ENCODE peak calls at places on chromosomes 4 and X, in five cellular contexts. Y is HepG2, F is HCT116, X is upper lobe of left lung, T is K562. Q is an unnamed sample.

GRCh38 chr4:3871881-3872833 is 106.0 kb downstream of the ADRA2C start:
- ATAC-seq in T (no peak), F (no peak), Y (no peak), X (no peak), Q (no peak)

GRCh38 chr4:40305329-40306193 is 29.6 kb upstream of the CHRNA9 start:
- ATAC-seq in X (no peak), Y (no peak), F (no peak), T (no peak), Q (no peak)

GRCh38 chr4:142875117-142875516 is 29.0 kb upstream of the INPP4B start:
- ATAC-seq in T (no peak), Y (peak; percentile 78), X (no peak), F (peak; percentile 60), Q (no peak)

GRCh38 chr4:1113311-1114009 is at the start of gene RNF212:
- ATAC-seq in F (no peak), T (no peak), X (no peak), Y (no peak), Q (peak; percentile 60)

GRCh38 chr4:25658777-25659176 is 3.1 kb downstream of the SLC34A2 start:
- ATAC-seq in F (no peak), T (no peak), Y (no peak), X (no peak), Q (no peak)

GRCh38 chr4:184856277-184856609 is 30.5 kb upstream of the ACSL1 start:
- ATAC-seq in F (no peak), Y (no peak), X (no peak), T (no peak), Q (peak; percentile 31)

GRCh38 chr4:95516528-95517011 is 32.2 kb downstream of the UNC5C start:
- ATAC-seq in Y (no peak), X (no peak), T (no peak), F (no peak), Q (no peak)

GRCh38 chr4:156472624-156473023 is 499.0 kb downstream of the PDGFC start:
- ATAC-seq in X (no peak), T (no peak), Y (no peak), F (no peak), Q (no peak)

GRCh38 chr4:71231073-71231752 is 107.6 kb upstream of the SLC4A4 start:
- ATAC-seq in F (no peak), X (peak; percentile 94), Y (peak; percentile 71), T (no peak), Q (peak; percentile 55)

GRCh38 chr4:119337010-119337409 is 15.1 kb upstream of the FABP2 start:
- ATAC-seq in X (peak; percentile 46), Y (no peak), T (no peak), F (no peak), Q (peak; percentile 54)

GRCh38 chr4:153514001-153514526 is 47.9 kb downstream of the TMEM131L start:
- ATAC-seq in T (no peak), F (peak; percentile 77), Y (no peak), X (no peak), Q (peak; percentile 32)

GRCh38 chr4:118803253-118803652 is 32.7 kb downstream of the SEC24D start:
- ATAC-seq in X (no peak), F (no peak), T (no peak), Y (no peak), Q (no peak)

GRCh38 chrX:52923781-52924241 is 26.7 kb downstream of the FAM156B start:
- ATAC-seq in Y (no peak), X (no peak), T (no peak), F (no peak), Q (no peak)

GRCh38 chr4:9904976-9905587 is 116.2 kb downstream of the SLC2A9 start:
- ATAC-seq in X (no peak), T (no peak), Y (no peak), F (no peak), Q (no peak)

GRCh38 chrX:10259716-10260115 is 102.9 kb downstream of the CLCN4 start:
- ATAC-seq in Y (no peak), F (no peak), X (no peak), T (no peak), Q (no peak)

GRCh38 chr4:150540959-150541360 is 41.0 kb upstream of the MAB21L2 start:
- ATAC-seq in X (no peak), F (no peak), Y (no peak), T (peak; percentile 74), Q (no peak)

GRCh38 chr4:158871050-158871724 is 102.4 kb downstream of the FNIP2 start:
- ATAC-seq in F (no peak), X (no peak), T (no peak), Y (no peak), Q (peak; percentile 34)

GRCh38 chr4:40681600-40682297 is 52.1 kb upstream of the RBM47 start:
- ATAC-seq in X (no peak), T (no peak), F (no peak), Y (no peak), Q (no peak)

GRCh38 chr4:163161536-163162205 is 5.0 kb downstream of the NAF1 start:
- ATAC-seq in F (no peak), X (no peak), Y (no peak), T (no peak), Q (no peak)

GRCh38 chr4:10107111-10108091 is 9.2 kb downstream of the WDR1 start:
- ATAC-seq in Y (no peak), X (no peak), T (peak; percentile 1), F (peak; percentile 54), Q (peak; percentile 16)

GRCh38 chrX:110450050-110450449 is 91.4 kb downstream of the RTL9 start:
- ATAC-seq in T (peak; percentile 99), F (peak; percentile 94), Y (peak; percentile 94), X (peak; percentile 79), Q (peak; percentile 87)

GRCh38 chr4:8207314-8207713 is 8.2 kb downstream of the SH3TC1 start:
- ATAC-seq in X (no peak), Y (no peak), T (no peak), F (no peak), Q (no peak)

GRCh38 chr4:56147371-56147770 is 198.6 kb downstream of the CEP135 start:
- ATAC-seq in Y (no peak), F (no peak), T (peak; percentile 42), X (no peak), Q (no peak)

GRCh38 chrX:1554469-1555210 is 17.7 kb upstream of the P2RY8 start:
- ATAC-seq in T (no peak), X (no peak), Y (no peak), F (no peak), Q (no peak)

GRCh38 chr4:108292229-108292628 is 123.5 kb upstream of the LEF1 start:
- ATAC-seq in T (no peak), F (no peak), X (no peak), Y (no peak), Q (no peak)

GRCh38 chr4:152385551-152385950 is 150.3 kb downstream of the FBXW7 start:
- ATAC-seq in Y (no peak), X (no peak), T (peak; percentile 47), F (peak; percentile 54), Q (no peak)

GRCh38 chr4:185774076-185774731 is 37.8 kb downstream of the SORBS2 start:
- ATAC-seq in T (no peak), X (no peak), F (no peak), Y (peak; percentile 91), Q (no peak)

GRCh38 chr4:88802585-88803285 is 105.1 kb upstream of the NAP1L5 start:
- ATAC-seq in X (no peak), T (peak; percentile 48), F (no peak), Y (no peak), Q (no peak)

DNA sequence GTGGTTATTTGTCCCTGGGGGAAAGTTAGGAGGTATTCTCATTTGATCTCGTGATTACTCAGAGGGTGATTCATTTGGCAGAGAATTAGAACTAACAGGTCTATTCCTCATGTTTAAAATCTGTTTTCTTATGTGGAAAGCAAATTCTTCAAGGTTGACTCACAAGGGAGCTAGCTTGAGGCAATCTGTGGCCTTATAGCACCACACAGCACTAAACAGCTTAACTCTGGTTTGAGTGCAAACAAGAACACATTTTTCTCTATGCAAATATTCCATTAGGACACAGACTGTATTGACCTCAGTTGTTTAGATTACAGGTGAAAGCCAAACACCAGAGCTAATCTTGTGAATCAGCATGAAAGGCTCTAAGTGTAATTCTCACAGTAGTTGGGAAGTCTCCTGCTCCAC is 694.4 kb upstream of the POU3F4 start:
- ATAC-seq in X (peak; percentile 62), T (no peak), F (peak; percentile 88), Y (no peak), Q (no peak)
- TF ChIP-seq POLR2AphosphoS5 in X (no peak), T (no peak), F (no peak), Y (no peak), Q (peak; percentile 18)

DNA sequence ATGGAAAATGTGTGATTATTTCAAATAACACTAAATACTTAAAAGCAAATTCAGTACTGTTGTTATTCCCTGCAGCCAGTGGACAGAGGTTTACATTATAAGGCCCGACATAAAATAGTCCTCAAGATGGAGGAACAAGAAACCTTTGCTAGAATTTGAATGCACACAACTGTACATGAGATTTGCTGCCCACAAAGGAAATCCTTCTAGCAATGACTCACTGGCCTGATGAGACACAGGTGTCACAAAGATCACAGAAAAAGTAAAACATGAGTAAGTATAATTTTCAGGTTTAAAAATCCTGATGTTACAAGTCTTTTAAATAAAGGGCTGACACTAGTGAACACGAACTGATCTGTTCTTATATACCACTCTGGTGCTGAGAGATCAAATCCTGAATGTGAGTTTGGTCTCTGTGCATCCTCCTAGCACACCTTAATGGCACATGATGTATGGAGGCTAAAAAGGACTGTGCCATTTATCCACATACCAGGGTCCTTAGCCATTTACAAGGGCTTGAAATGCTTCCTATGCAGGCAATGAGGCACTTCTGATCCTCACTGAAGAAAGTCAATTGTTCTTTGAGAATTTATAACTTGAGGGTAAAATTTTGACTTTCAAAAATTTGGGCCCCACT is 23.1 kb downstream of the MAP7D3 start:
- ATAC-seq in F (no peak), Y (no peak), T (no peak), X (no peak), Q (no peak)
- H3K27me3 ChIP-seq in F (no peaks in the 10 kb centered on the region), Y (no peaks in the 10 kb centered on the region), T (no peaks in the 10 kb centered on the region), X (no peaks in the 10 kb centered on the region), Q (no peaks in the 10 kb centered on the region)

DNA sequence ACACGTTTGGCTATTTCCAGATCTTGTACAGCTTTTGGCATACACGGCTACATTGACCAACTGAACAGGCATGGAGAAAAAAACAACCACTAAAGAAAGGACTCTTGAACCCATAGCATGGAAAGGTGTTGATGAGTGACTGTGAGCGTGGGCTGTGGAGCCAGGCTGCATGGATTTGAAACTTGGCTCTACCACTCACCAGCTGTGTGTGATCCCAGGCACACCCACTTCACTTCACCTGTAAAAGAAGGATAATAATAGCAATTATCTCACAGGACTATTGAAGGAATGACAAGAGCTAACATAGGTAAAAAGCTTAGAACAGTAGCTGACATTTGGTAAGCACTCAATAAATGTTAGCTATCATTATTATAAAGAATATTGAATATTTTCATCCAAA is 301.7 kb upstream of the CPEB2 start:
- ATAC-seq in T (no peak), X (no peak), F (no peak), Y (no peak), Q (no peak)
- TF ChIP-seq POLR2A in T (no peak), X (no peak), F (no peak), Y (no peak), Q (no peak)

DNA sequence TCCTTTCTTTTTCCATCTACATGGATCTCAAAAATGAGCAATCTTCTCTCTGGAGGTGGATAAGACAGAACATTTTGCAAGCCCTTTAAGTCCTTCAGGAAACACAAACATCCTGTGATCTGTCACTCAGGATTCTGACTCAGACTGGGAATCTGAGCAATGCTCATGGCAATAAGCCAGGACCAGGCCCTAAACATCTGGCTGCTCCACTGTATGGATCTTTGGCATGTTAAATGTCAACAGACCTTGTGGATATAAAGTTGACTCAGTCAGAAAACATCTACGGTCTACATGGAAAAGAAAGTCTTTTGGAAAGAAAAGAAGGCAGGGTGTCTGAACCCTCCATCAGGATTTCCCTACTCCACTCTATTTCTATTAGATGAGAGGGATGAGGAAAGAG is 17.8 kb upstream of the CHIC2 start:
- ATAC-seq in Y (peak; percentile 93), X (no peak), T (no peak), F (peak; percentile 90), Q (peak; percentile 82)
- TF ChIP-seq POLR2AphosphoS5 in Y (no peak), X (peak; percentile 49), T (no peak), F (peak; percentile 55), Q (peak; percentile 22)

Q was measured in gastroesophageal sphincter.